ENCODE peak calls at places on chromosome 18, in six cellular contexts. One of them, this sample, is unnamed.

GRCh38 chr18:36889742-36890141 is 60.8 kb downstream of the KIAA1328 start:
- DNase-seq in cardiac muscle cell: no peak
- DNase-seq in tibial nerve: no peak
- DNase-seq in neuronal stem cell: no peak
- DNase-seq in GM23248: no peak
- DNase-seq in heart right ventricle: no peak
- DNase-seq in this sample: no peak

GRCh38 chr18:13813271-13813849 is 10.6 kb upstream of the MC5R start:
- DNase-seq in cardiac muscle cell: peak; percentile 79
- DNase-seq in tibial nerve: peak; percentile 81
- DNase-seq in neuronal stem cell: peak; percentile 65
- DNase-seq in GM23248: peak; percentile 67
- DNase-seq in heart right ventricle: peak; percentile 38
- DNase-seq in this sample: no peak

GRCh38 chr18:30280861-30281470 is 761.6 kb downstream of the DSC3 start:
- DNase-seq in cardiac muscle cell: peak; percentile 80
- DNase-seq in tibial nerve: peak; percentile 47
- DNase-seq in neuronal stem cell: peak; percentile 50
- DNase-seq in GM23248: peak; percentile 74
- DNase-seq in heart right ventricle: peak; percentile 4
- DNase-seq in this sample: no peak

GRCh38 chr18:10202947-10203346 is 251.5 kb upstream of the APCDD1 start:
- DNase-seq in cardiac muscle cell: peak; percentile 65
- DNase-seq in tibial nerve: no peak
- DNase-seq in neuronal stem cell: peak; percentile 29
- DNase-seq in GM23248: no peak
- DNase-seq in heart right ventricle: no peak
- DNase-seq in this sample: no peak

GRCh38 chr18:51072586-51073303 is 42.7 kb downstream of the SMAD4 start:
- DNase-seq in cardiac muscle cell: no peak
- DNase-seq in tibial nerve: no peak
- DNase-seq in neuronal stem cell: no peak
- DNase-seq in GM23248: no peak
- DNase-seq in heart right ventricle: no peak
- DNase-seq in this sample: no peak

GRCh38 chr18:54712758-54713157 is 115.5 kb upstream of the RAB27B start:
- DNase-seq in cardiac muscle cell: no peak
- DNase-seq in tibial nerve: no peak
- DNase-seq in neuronal stem cell: no peak
- DNase-seq in GM23248: no peak
- DNase-seq in heart right ventricle: no peak
- DNase-seq in this sample: no peak

GRCh38 chr18:74803117-74803516 is 205.4 kb downstream of the ZNF407 start:
- DNase-seq in cardiac muscle cell: no peak
- DNase-seq in tibial nerve: no peak
- DNase-seq in neuronal stem cell: no peak
- DNase-seq in GM23248: no peak
- DNase-seq in heart right ventricle: no peak
- DNase-seq in this sample: no peak

GRCh38 chr18:44852818-44853217 is 172.1 kb downstream of the SETBP1 start:
- DNase-seq in cardiac muscle cell: peak; percentile 38
- DNase-seq in tibial nerve: no peak
- DNase-seq in neuronal stem cell: no peak
- DNase-seq in GM23248: no peak
- DNase-seq in heart right ventricle: peak; percentile 45
- DNase-seq in this sample: no peak

GRCh38 chr18:71844810-71845209 is 699.3 kb downstream of the CBLN2 start:
- DNase-seq in cardiac muscle cell: no peak
- DNase-seq in tibial nerve: no peak
- DNase-seq in neuronal stem cell: no peak
- DNase-seq in GM23248: no peak
- DNase-seq in heart right ventricle: no peak
- DNase-seq in this sample: no peak

GRCh38 chr18:48993586-48993985 is 42.8 kb upstream of the SMAD7 start:
- DNase-seq in cardiac muscle cell: no peak
- DNase-seq in tibial nerve: no peak
- DNase-seq in neuronal stem cell: no peak
- DNase-seq in GM23248: peak; percentile 81
- DNase-seq in heart right ventricle: no peak
- DNase-seq in this sample: peak; percentile 14

GRCh38 chr18:76502551-76502950 is 7.5 kb upstream of the ZNF516 start:
- DNase-seq in cardiac muscle cell: no peak
- DNase-seq in tibial nerve: no peak
- DNase-seq in neuronal stem cell: no peak
- DNase-seq in GM23248: no peak
- DNase-seq in heart right ventricle: no peak
- DNase-seq in this sample: no peak

GRCh38 chr18:49139726-49140125 is 189.0 kb upstream of the SMAD7 start:
- DNase-seq in cardiac muscle cell: no peak
- DNase-seq in tibial nerve: no peak
- DNase-seq in neuronal stem cell: no peak
- DNase-seq in GM23248: no peak
- DNase-seq in heart right ventricle: no peak
- DNase-seq in this sample: no peak

GRCh38 chr18:57624988-57625387 is 3.4 kb upstream of the NARS1 start:
- DNase-seq in cardiac muscle cell: no peak
- DNase-seq in tibial nerve: no peak
- DNase-seq in neuronal stem cell: no peak
- DNase-seq in GM23248: peak; percentile 66
- DNase-seq in heart right ventricle: no peak
- DNase-seq in this sample: no peak

GRCh38 chr18:10354241-10354811 is 100.1 kb upstream of the APCDD1 start:
- DNase-seq in cardiac muscle cell: no peak
- DNase-seq in tibial nerve: no peak
- DNase-seq in neuronal stem cell: no peak
- DNase-seq in GM23248: peak; percentile 36
- DNase-seq in heart right ventricle: peak; percentile 29
- DNase-seq in this sample: no peak

GRCh38 chr18:49761771-49762170 is 51.6 kb downstream of the ACAA2 start:
- DNase-seq in cardiac muscle cell: no peak
- DNase-seq in tibial nerve: no peak
- DNase-seq in neuronal stem cell: no peak
- DNase-seq in GM23248: no peak
- DNase-seq in heart right ventricle: no peak
- DNase-seq in this sample: no peak

GRCh38 chr18:75582406-75582821 is 154.9 kb upstream of the SMIM21 start:
- DNase-seq in cardiac muscle cell: no peak
- DNase-seq in tibial nerve: no peak
- DNase-seq in neuronal stem cell: no peak
- DNase-seq in GM23248: peak; percentile 2
- DNase-seq in heart right ventricle: no peak
- DNase-seq in this sample: no peak

GRCh38 chr18:65610939-65611338 is 139.9 kb upstream of the CDH7 start:
- DNase-seq in cardiac muscle cell: no peak
- DNase-seq in tibial nerve: no peak
- DNase-seq in neuronal stem cell: peak; percentile 11
- DNase-seq in GM23248: no peak
- DNase-seq in heart right ventricle: no peak
- DNase-seq in this sample: no peak

GRCh38 chr18:61333271-61333745 is at the start of gene CDH20:
- DNase-seq in cardiac muscle cell: peak; percentile 39
- DNase-seq in tibial nerve: no peak
- DNase-seq in neuronal stem cell: peak; percentile 27
- DNase-seq in GM23248: no peak
- DNase-seq in heart right ventricle: no peak
- DNase-seq in this sample: no peak

GRCh38 chr18:61891874-61892273 is 933 bp downstream of the RNF152 start:
- DNase-seq in cardiac muscle cell: no peak
- DNase-seq in tibial nerve: no peak
- DNase-seq in neuronal stem cell: no peak
- DNase-seq in GM23248: no peak
- DNase-seq in heart right ventricle: no peak
- DNase-seq in this sample: no peak

GRCh38 chr18:41144444-41144843 is 810.6 kb upstream of the PIK3C3 start:
- DNase-seq in cardiac muscle cell: no peak
- DNase-seq in tibial nerve: no peak
- DNase-seq in neuronal stem cell: no peak
- DNase-seq in GM23248: peak; percentile 73
- DNase-seq in heart right ventricle: no peak
- DNase-seq in this sample: no peak

GRCh38 chr18:25235648-25236047 is 116.3 kb downstream of the ZNF521 start:
- DNase-seq in cardiac muscle cell: no peak
- DNase-seq in tibial nerve: no peak
- DNase-seq in neuronal stem cell: no peak
- DNase-seq in GM23248: no peak
- DNase-seq in heart right ventricle: no peak
- DNase-seq in this sample: no peak

GRCh38 chr18:25234740-25235345 is 117.1 kb downstream of the ZNF521 start:
- DNase-seq in cardiac muscle cell: peak; percentile 49
- DNase-seq in tibial nerve: no peak
- DNase-seq in neuronal stem cell: no peak
- DNase-seq in GM23248: no peak
- DNase-seq in heart right ventricle: no peak
- DNase-seq in this sample: no peak

GRCh38 chr18:25236736-25237135 is 115.2 kb downstream of the ZNF521 start:
- DNase-seq in cardiac muscle cell: no peak
- DNase-seq in tibial nerve: no peak
- DNase-seq in neuronal stem cell: no peak
- DNase-seq in GM23248: no peak
- DNase-seq in heart right ventricle: no peak
- DNase-seq in this sample: no peak

GRCh38 chr18:25233582-25234362 is 118.2 kb downstream of the ZNF521 start:
- DNase-seq in cardiac muscle cell: no peak
- DNase-seq in tibial nerve: peak; percentile 39
- DNase-seq in neuronal stem cell: no peak
- DNase-seq in GM23248: peak; percentile 78
- DNase-seq in heart right ventricle: no peak
- DNase-seq in this sample: no peak

DNA sequence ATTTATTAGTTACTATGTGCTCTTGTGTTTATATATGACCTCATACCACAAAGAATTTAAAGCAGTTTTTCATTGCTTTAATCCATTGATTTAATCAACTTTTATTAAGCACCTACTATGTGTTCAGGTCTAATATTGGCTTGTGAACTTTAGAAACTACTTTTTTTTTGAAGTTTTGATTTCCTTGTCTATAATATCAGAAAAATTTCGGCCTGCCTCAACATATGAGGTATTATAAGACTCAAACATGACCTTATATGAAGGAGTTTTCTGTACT is 117.7 kb downstream of the ZNF521 start:
- DNase-seq in cardiac muscle cell: no peak
- DNase-seq in tibial nerve: no peak
- DNase-seq in neuronal stem cell: no peak
- DNase-seq in GM23248: no peak
- DNase-seq in heart right ventricle: no peak
- DNase-seq in this sample: no peak
- H3K4me3 ChIP-seq in cardiac muscle cell: no peak overlapping the region
- H3K4me3 ChIP-seq in tibial nerve: no peak overlapping the region
- H3K4me3 ChIP-seq in neuronal stem cell: no peak overlapping the region
- H3K4me3 ChIP-seq in GM23248: peak overlapping the region; percentile 47
- H3K4me3 ChIP-seq in heart right ventricle: peak overlapping the region; percentile 28
- H3K4me3 ChIP-seq in this sample: no peak overlapping the region

GRCh38 chr18:79461627-79462026 is 65.9 kb downstream of the NFATC1 start:
- DNase-seq in cardiac muscle cell: no peak
- DNase-seq in tibial nerve: no peak
- DNase-seq in neuronal stem cell: no peak
- DNase-seq in GM23248: no peak
- DNase-seq in heart right ventricle: no peak
- DNase-seq in this sample: peak; percentile 82
- H3K4me1 ChIP-seq in cardiac muscle cell: peaks cover 23% of the 10 kb centered on the region
- H3K4me1 ChIP-seq in tibial nerve: peaks cover 48% of the 10 kb centered on the region
- H3K4me1 ChIP-seq in neuronal stem cell: peaks cover 2% of the 10 kb centered on the region
- H3K4me1 ChIP-seq in GM23248: peaks cover 6% of the 10 kb centered on the region
- H3K4me1 ChIP-seq in heart right ventricle: peaks cover 13% of the 10 kb centered on the region
- H3K4me1 ChIP-seq in this sample: no peaks in the 10 kb centered on the region

GRCh38 chr18:23257153-23257552 is 121.9 kb downstream of the CABLES1 start:
- DNase-seq in cardiac muscle cell: no peak
- DNase-seq in tibial nerve: no peak
- DNase-seq in neuronal stem cell: no peak
- DNase-seq in GM23248: no peak
- DNase-seq in heart right ventricle: no peak
- DNase-seq in this sample: no peak
- H3K36me3 ChIP-seq in cardiac muscle cell: no peaks in the 10 kb centered on the region
- H3K36me3 ChIP-seq in tibial nerve: peaks cover 63% of the 10 kb centered on the region
- H3K36me3 ChIP-seq in neuronal stem cell: peaks cover 2% of the 10 kb centered on the region
- H3K36me3 ChIP-seq in GM23248: no peaks in the 10 kb centered on the region
- H3K36me3 ChIP-seq in heart right ventricle: no peaks in the 10 kb centered on the region
- H3K36me3 ChIP-seq in this sample: peaks cover 9% of the 10 kb centered on the region

GRCh38 chr18:25282922-25283703 is 68.9 kb downstream of the ZNF521 start:
- DNase-seq in cardiac muscle cell: peak; percentile 45
- DNase-seq in tibial nerve: no peak
- DNase-seq in neuronal stem cell: no peak
- DNase-seq in GM23248: no peak
- DNase-seq in heart right ventricle: no peak
- DNase-seq in this sample: no peak

GRCh38 chr18:25287096-25287495 is 64.9 kb downstream of the ZNF521 start:
- DNase-seq in cardiac muscle cell: no peak
- DNase-seq in tibial nerve: no peak
- DNase-seq in neuronal stem cell: no peak
- DNase-seq in GM23248: no peak
- DNase-seq in heart right ventricle: no peak
- DNase-seq in this sample: no peak

GRCh38 chr18:25284278-25284677 is 67.7 kb downstream of the ZNF521 start:
- DNase-seq in cardiac muscle cell: no peak
- DNase-seq in tibial nerve: no peak
- DNase-seq in neuronal stem cell: no peak
- DNase-seq in GM23248: peak; percentile 12
- DNase-seq in heart right ventricle: no peak
- DNase-seq in this sample: no peak

GRCh38 chr18:25283769-25284168 is 68.2 kb downstream of the ZNF521 start:
- DNase-seq in cardiac muscle cell: no peak
- DNase-seq in tibial nerve: no peak
- DNase-seq in neuronal stem cell: no peak
- DNase-seq in GM23248: no peak
- DNase-seq in heart right ventricle: no peak
- DNase-seq in this sample: no peak

DNA sequence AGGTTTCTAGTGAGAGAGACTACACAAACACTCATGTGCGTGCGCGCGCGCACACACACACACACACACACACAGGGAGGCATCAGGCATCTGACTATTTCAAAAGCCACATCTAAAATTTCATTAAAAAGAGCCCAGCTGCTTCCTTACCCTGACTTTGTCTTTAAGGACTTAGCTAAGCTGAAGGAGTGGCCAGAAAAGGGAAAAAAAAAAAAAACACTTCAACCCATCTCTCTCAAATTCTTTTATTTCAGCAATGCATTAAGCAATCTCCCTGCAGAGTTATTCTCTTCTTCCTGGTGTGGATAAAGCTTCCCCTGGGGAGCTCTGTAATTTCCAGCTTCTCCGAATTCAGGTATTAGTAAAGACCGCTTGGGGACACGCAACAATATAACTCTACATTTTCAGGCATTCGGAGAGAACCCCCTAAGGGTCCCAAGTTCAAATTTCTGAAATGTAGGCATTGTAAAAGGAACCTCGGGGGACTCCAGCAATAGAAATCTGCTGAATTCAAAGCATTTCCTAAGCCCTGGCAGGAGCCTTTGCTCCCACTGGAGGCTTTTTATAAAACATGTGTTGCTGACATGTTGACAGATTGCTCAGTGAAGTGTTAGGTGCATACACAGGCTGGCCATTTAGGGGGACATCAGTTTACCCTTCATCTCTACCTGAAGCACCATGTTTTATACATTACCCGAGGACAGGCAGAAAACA is 66.9 kb downstream of the ZNF521 start:
- DNase-seq in cardiac muscle cell: peak; percentile 85
- DNase-seq in tibial nerve: peak; percentile 43
- DNase-seq in neuronal stem cell: no peak
- DNase-seq in GM23248: peak; percentile 62
- DNase-seq in heart right ventricle: peak; percentile 36
- DNase-seq in this sample: no peak
- H3K4me3 ChIP-seq in cardiac muscle cell: no peak overlapping the region
- H3K4me3 ChIP-seq in tibial nerve: no peak overlapping the region
- H3K4me3 ChIP-seq in neuronal stem cell: no peak overlapping the region
- H3K4me3 ChIP-seq in GM23248: peak overlapping the region; percentile 48
- H3K4me3 ChIP-seq in heart right ventricle: peak overlapping the region; percentile 30
- H3K4me3 ChIP-seq in this sample: peak overlapping the region; percentile 5

GRCh38 chr18:34117319-34117718 is 107.4 kb downstream of the NOL4 start:
- DNase-seq in cardiac muscle cell: peak; percentile 44
- DNase-seq in tibial nerve: no peak
- DNase-seq in neuronal stem cell: no peak
- DNase-seq in GM23248: no peak
- DNase-seq in heart right ventricle: no peak
- DNase-seq in this sample: no peak
- H3K4me1 ChIP-seq in cardiac muscle cell: peaks cover 23% of the 10 kb centered on the region
- H3K4me1 ChIP-seq in tibial nerve: no peaks in the 10 kb centered on the region
- H3K4me1 ChIP-seq in neuronal stem cell: peaks cover 2% of the 10 kb centered on the region
- H3K4me1 ChIP-seq in GM23248: no peaks in the 10 kb centered on the region
- H3K4me1 ChIP-seq in heart right ventricle: no peaks in the 10 kb centered on the region
- H3K4me1 ChIP-seq in this sample: no peaks in the 10 kb centered on the region